ENCODE peak calls at places on chromosomes 12 and 14, in eight cellular contexts. One of them, this sample, is unnamed.

GRCh38 chr14:21467620-21468019 is 9.1 kb downstream of the RAB2B start:
- DNase-seq in neural crest cell: no peak
- DNase-seq in NCI-H2081: no peak
- DNase-seq in left cardiac atrium: no peak
- DNase-seq in small intestine: no peak
- DNase-seq in H54: no peak
- DNase-seq in T47D: no peak
- DNase-seq in M059J: peak; percentile 51
- DNase-seq in this sample: no peak

GRCh38 chr14:53432378-53432802 is 279.3 kb upstream of the DDHD1 start:
- DNase-seq in neural crest cell: peak; percentile 6
- DNase-seq in NCI-H2081: peak; percentile 12
- DNase-seq in left cardiac atrium: peak; percentile 19
- DNase-seq in small intestine: peak; percentile 25
- DNase-seq in H54: peak; percentile 11
- DNase-seq in T47D: peak; percentile 49
- DNase-seq in M059J: peak; percentile 45
- DNase-seq in this sample: peak; percentile 40

GRCh38 chr14:22634233-22634632 is 9.9 kb downstream of the OR6J1 start:
- DNase-seq in neural crest cell: no peak
- DNase-seq in NCI-H2081: no peak
- DNase-seq in left cardiac atrium: no peak
- DNase-seq in small intestine: no peak
- DNase-seq in H54: no peak
- DNase-seq in T47D: no peak
- DNase-seq in M059J: no peak
- DNase-seq in this sample: no peak

GRCh38 chr14:89624500-89625156 is 207.6 kb upstream of the FOXN3 start:
- DNase-seq in neural crest cell: no peak
- DNase-seq in NCI-H2081: no peak
- DNase-seq in left cardiac atrium: no peak
- DNase-seq in small intestine: no peak
- DNase-seq in H54: no peak
- DNase-seq in T47D: no peak
- DNase-seq in M059J: no peak
- DNase-seq in this sample: no peak

GRCh38 chr12:91142184-91142583 is 30.9 kb upstream of the LUM start:
- DNase-seq in neural crest cell: no peak
- DNase-seq in NCI-H2081: no peak
- DNase-seq in left cardiac atrium: no peak
- DNase-seq in small intestine: no peak
- DNase-seq in H54: no peak
- DNase-seq in T47D: no peak
- DNase-seq in M059J: peak; percentile 38
- DNase-seq in this sample: no peak

GRCh38 chr12:16130359-16130758 is 147.1 kb downstream of the SLC15A5 start:
- DNase-seq in neural crest cell: no peak
- DNase-seq in NCI-H2081: no peak
- DNase-seq in left cardiac atrium: no peak
- DNase-seq in small intestine: peak; percentile 21
- DNase-seq in H54: no peak
- DNase-seq in T47D: no peak
- DNase-seq in M059J: no peak
- DNase-seq in this sample: no peak

GRCh38 chr12:109782322-109782695 is 50.9 kb downstream of the TRPV4 start:
- DNase-seq in neural crest cell: no peak
- DNase-seq in NCI-H2081: no peak
- DNase-seq in left cardiac atrium: no peak
- DNase-seq in small intestine: no peak
- DNase-seq in H54: no peak
- DNase-seq in T47D: no peak
- DNase-seq in M059J: no peak
- DNase-seq in this sample: no peak

GRCh38 chr12:86950043-86950838 is 694.0 kb upstream of the MGAT4C start:
- DNase-seq in neural crest cell: no peak
- DNase-seq in NCI-H2081: no peak
- DNase-seq in left cardiac atrium: no peak
- DNase-seq in small intestine: no peak
- DNase-seq in H54: no peak
- DNase-seq in T47D: no peak
- DNase-seq in M059J: no peak
- DNase-seq in this sample: no peak

GRCh38 chr14:103886304-103887169 is 39.2 kb upstream of the PPP1R13B start:
- DNase-seq in neural crest cell: no peak
- DNase-seq in NCI-H2081: no peak
- DNase-seq in left cardiac atrium: no peak
- DNase-seq in small intestine: no peak
- DNase-seq in H54: no peak
- DNase-seq in T47D: no peak
- DNase-seq in M059J: no peak
- DNase-seq in this sample: no peak